ENCODE peak calls at places on chromosomes 5 and 9, in seven cellular contexts. One of them, this sample, is unnamed. For H3K4me1, the result is how much of the 10 kb centered on the place peaks cover.

GRCh38 chr5:114450516-114450909 is 88.6 kb downstream of the KCNN2 start:
- DNase-seq in HCT116: no peak
- DNase-seq in uterus: no peak
- DNase-seq in heart left ventricle: no peak
- DNase-seq in astrocyte: no peak
- DNase-seq in IMR-90: peak
- DNase-seq in keratinocyte: no peak
- DNase-seq in this sample: no peak

GRCh38 chr5:150131978-150132694 is 23.5 kb downstream of the PDGFRB start:
- DNase-seq in IMR-90: peak
- DNase-seq in uterus: peak
- DNase-seq in HCT116: no peak
- DNase-seq in heart left ventricle: no peak
- DNase-seq in keratinocyte: no peak
- DNase-seq in astrocyte: no peak
- DNase-seq in this sample: no peak

GRCh38 chr5:88509403-88509802 is 240.8 kb upstream of the TMEM161B start:
- DNase-seq in IMR-90: no peak
- DNase-seq in HCT116: no peak
- DNase-seq in astrocyte: no peak
- DNase-seq in keratinocyte: no peak
- DNase-seq in heart left ventricle: no peak
- DNase-seq in uterus: no peak
- DNase-seq in this sample: no peak

GRCh38 chr9:87898151-87898550 is 15.5 kb downstream of the SPATA31E1 start:
- DNase-seq in heart left ventricle: no peak
- DNase-seq in IMR-90: peak
- DNase-seq in astrocyte: peak
- DNase-seq in keratinocyte: no peak
- DNase-seq in HCT116: no peak
- DNase-seq in uterus: no peak
- DNase-seq in this sample: no peak

GRCh38 chr5:61289241-61289640 is 42.8 kb upstream of the ZSWIM6 start:
- DNase-seq in astrocyte: no peak
- DNase-seq in keratinocyte: no peak
- DNase-seq in uterus: no peak
- DNase-seq in heart left ventricle: no peak
- DNase-seq in IMR-90: no peak
- DNase-seq in HCT116: no peak
- DNase-seq in this sample: no peak

GRCh38 chr5:42718591-42718990 is 38.0 kb upstream of the CCDC152 start:
- DNase-seq in heart left ventricle: no peak
- DNase-seq in uterus: no peak
- DNase-seq in HCT116: no peak
- DNase-seq in keratinocyte: no peak
- DNase-seq in IMR-90: no peak
- DNase-seq in astrocyte: peak
- DNase-seq in this sample: no peak

GRCh38 chr5:61477788-61478187 is 145.7 kb downstream of the ZSWIM6 start:
- DNase-seq in astrocyte: no peak
- DNase-seq in keratinocyte: no peak
- DNase-seq in IMR-90: no peak
- DNase-seq in uterus: no peak
- DNase-seq in HCT116: no peak
- DNase-seq in heart left ventricle: no peak
- DNase-seq in this sample: no peak

GRCh38 chr5:140690376-140690932 is 716 bp downstream of the HARS1 start:
- DNase-seq in IMR-90: no peak
- DNase-seq in astrocyte: no peak
- DNase-seq in keratinocyte: no peak
- DNase-seq in heart left ventricle: no peak
- DNase-seq in uterus: no peak
- DNase-seq in HCT116: peak
- DNase-seq in this sample: no peak

GRCh38 chr5:38379360-38379827 is 121.0 kb downstream of the EGFLAM start:
- DNase-seq in heart left ventricle: no peak
- DNase-seq in HCT116: no peak
- DNase-seq in astrocyte: no peak
- DNase-seq in IMR-90: no peak
- DNase-seq in keratinocyte: no peak
- DNase-seq in uterus: no peak
- DNase-seq in this sample: no peak

GRCh38 chr5:155872801-155873200 is 454.2 kb upstream of the SGCD start:
- DNase-seq in IMR-90: peak
- DNase-seq in heart left ventricle: no peak
- DNase-seq in astrocyte: no peak
- DNase-seq in keratinocyte: no peak
- DNase-seq in uterus: no peak
- DNase-seq in HCT116: no peak
- DNase-seq in this sample: no peak

GRCh38 chr5:106699198-106699597 is 971.5 kb downstream of the EFNA5 start:
- DNase-seq in keratinocyte: no peak
- DNase-seq in astrocyte: no peak
- DNase-seq in uterus: no peak
- DNase-seq in IMR-90: no peak
- DNase-seq in heart left ventricle: no peak
- DNase-seq in HCT116: no peak
- DNase-seq in this sample: no peak
- TF ChIP-seq CTCF in keratinocyte: no peak
- TF ChIP-seq CTCF in astrocyte: no peak
- TF ChIP-seq CTCF in uterus: no peak
- TF ChIP-seq CTCF in IMR-90: no peak
- TF ChIP-seq CTCF in heart left ventricle: no peak
- TF ChIP-seq CTCF in HCT116: peak
- TF ChIP-seq CTCF in this sample: no peak

GRCh38 chr9:124632077-124632621 is 125.0 kb upstream of the NR5A1 start:
- DNase-seq in keratinocyte: no peak
- DNase-seq in HCT116: no peak
- DNase-seq in IMR-90: peak
- DNase-seq in uterus: no peak
- DNase-seq in astrocyte: peak
- DNase-seq in heart left ventricle: no peak
- DNase-seq in this sample: no peak
- H3K4me1 ChIP-seq in keratinocyte: under half
- H3K4me1 ChIP-seq in HCT116: under half
- H3K4me1 ChIP-seq in IMR-90: under half
- H3K4me1 ChIP-seq in uterus: under half
- H3K4me1 ChIP-seq in astrocyte: under half
- H3K4me1 ChIP-seq in heart left ventricle: under half
- H3K4me1 ChIP-seq in this sample: under half

GRCh38 chr5:1517838-1518237 is 5.9 kb downstream of the LPCAT1 start:
- DNase-seq in HCT116: no peak
- DNase-seq in IMR-90: no peak
- DNase-seq in heart left ventricle: peak
- DNase-seq in astrocyte: no peak
- DNase-seq in uterus: peak
- DNase-seq in keratinocyte: no peak
- DNase-seq in this sample: peak

GRCh38 chr5:1514027-1514818 is 9.5 kb downstream of the LPCAT1 start:
- DNase-seq in uterus: peak
- DNase-seq in astrocyte: no peak
- DNase-seq in IMR-90: no peak
- DNase-seq in keratinocyte: no peak
- DNase-seq in heart left ventricle: peak
- DNase-seq in HCT116: no peak
- DNase-seq in this sample: peak

GRCh38 chr5:1515311-1515920 is 8.3 kb downstream of the LPCAT1 start:
- DNase-seq in HCT116: no peak
- DNase-seq in astrocyte: no peak
- DNase-seq in keratinocyte: no peak
- DNase-seq in uterus: peak
- DNase-seq in IMR-90: no peak
- DNase-seq in heart left ventricle: peak
- DNase-seq in this sample: peak

GRCh38 chr5:1515921-1516571 is 7.7 kb downstream of the LPCAT1 start:
- DNase-seq in keratinocyte: peak
- DNase-seq in uterus: peak
- DNase-seq in HCT116: peak
- DNase-seq in astrocyte: peak
- DNase-seq in heart left ventricle: no peak
- DNase-seq in IMR-90: peak
- DNase-seq in this sample: peak

GRCh38 chr5:1516615-1517601 is 6.9 kb downstream of the LPCAT1 start:
- DNase-seq in heart left ventricle: peak
- DNase-seq in astrocyte: peak
- DNase-seq in HCT116: no peak
- DNase-seq in IMR-90: peak
- DNase-seq in uterus: peak
- DNase-seq in keratinocyte: no peak
- DNase-seq in this sample: peak
- H3K4me3 ChIP-seq in heart left ventricle: no peak
- H3K4me3 ChIP-seq in astrocyte: no peak
- H3K4me3 ChIP-seq in HCT116: peak
- H3K4me3 ChIP-seq in IMR-90: no peak
- H3K4me3 ChIP-seq in uterus: no peak
- H3K4me3 ChIP-seq in keratinocyte: peak
- H3K4me3 ChIP-seq in this sample: no peak

GRCh38 chr5:117072439-117072838 is 497.8 kb upstream of the SEMA6A start:
- DNase-seq in IMR-90: no peak
- DNase-seq in astrocyte: no peak
- DNase-seq in keratinocyte: no peak
- DNase-seq in HCT116: no peak
- DNase-seq in uterus: no peak
- DNase-seq in heart left ventricle: no peak
- DNase-seq in this sample: no peak

DNA sequence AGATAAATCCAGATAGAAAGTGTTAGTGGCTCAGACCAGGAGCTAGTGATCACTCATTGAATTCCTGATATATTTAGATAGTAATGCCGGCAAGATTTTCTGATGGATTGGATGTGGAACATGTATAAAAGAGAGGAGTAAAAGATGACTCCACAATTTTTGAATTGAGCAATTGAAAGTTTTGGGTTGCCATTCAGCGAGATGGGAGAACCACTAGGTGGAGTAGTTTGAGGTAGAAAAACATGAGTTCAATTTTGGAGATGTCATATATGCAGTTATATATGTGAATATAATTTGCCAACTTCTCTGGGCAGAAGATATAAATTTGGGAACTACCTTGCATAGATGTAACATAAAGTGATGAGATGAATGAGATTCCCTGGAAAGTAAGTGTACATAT is 502.5 kb upstream of the SEMA6A start:
- DNase-seq in HCT116: peak
- DNase-seq in IMR-90: no peak
- DNase-seq in keratinocyte: no peak
- DNase-seq in uterus: no peak
- DNase-seq in heart left ventricle: no peak
- DNase-seq in astrocyte: no peak
- DNase-seq in this sample: no peak
- TF ChIP-seq CTCF in HCT116: peak
- TF ChIP-seq CTCF in IMR-90: no peak
- TF ChIP-seq CTCF in keratinocyte: peak
- TF ChIP-seq CTCF in uterus: no peak
- TF ChIP-seq CTCF in heart left ventricle: peak
- TF ChIP-seq CTCF in astrocyte: peak
- TF ChIP-seq CTCF in this sample: peak

DNA sequence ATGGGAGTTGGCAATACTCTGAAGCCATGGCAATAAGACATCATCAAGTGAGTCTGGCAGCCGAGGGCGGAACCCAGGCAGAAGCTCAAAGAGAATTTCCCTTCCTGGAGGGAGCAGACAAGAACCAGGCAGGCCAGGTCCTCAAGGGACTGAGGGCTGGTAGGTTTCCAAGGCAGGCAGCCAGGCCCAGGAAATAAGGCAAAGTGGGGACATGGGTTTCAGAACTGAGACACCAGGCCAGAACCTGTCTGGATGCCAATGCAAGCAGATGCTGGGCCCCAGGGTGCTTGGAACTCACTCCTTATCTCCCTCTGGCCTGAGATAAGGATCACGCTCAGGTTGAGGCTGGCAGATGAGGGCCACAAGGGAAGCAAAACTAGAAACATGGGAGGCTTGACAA is 8.9 kb downstream of the TSSK1B start:
- DNase-seq in IMR-90: no peak
- DNase-seq in HCT116: no peak
- DNase-seq in heart left ventricle: no peak
- DNase-seq in keratinocyte: no peak
- DNase-seq in uterus: no peak
- DNase-seq in astrocyte: no peak
- DNase-seq in this sample: no peak
- H3K4me1 ChIP-seq in IMR-90: under half
- H3K4me1 ChIP-seq in HCT116: under half
- H3K4me1 ChIP-seq in heart left ventricle: under half
- H3K4me1 ChIP-seq in keratinocyte: under half
- H3K4me1 ChIP-seq in uterus: under half
- H3K4me1 ChIP-seq in astrocyte: under half
- H3K4me1 ChIP-seq in this sample: under half

GRCh38 chr5:173903396-173904140 is 15.4 kb downstream of the CPEB4 start:
- DNase-seq in heart left ventricle: no peak
- DNase-seq in HCT116: no peak
- DNase-seq in uterus: no peak
- DNase-seq in IMR-90: no peak
- DNase-seq in keratinocyte: no peak
- DNase-seq in astrocyte: no peak
- DNase-seq in this sample: no peak

GRCh38 chr5:173909205-173909604 is 21.1 kb downstream of the CPEB4 start:
- DNase-seq in heart left ventricle: no peak
- DNase-seq in HCT116: no peak
- DNase-seq in astrocyte: no peak
- DNase-seq in uterus: no peak
- DNase-seq in keratinocyte: no peak
- DNase-seq in IMR-90: no peak
- DNase-seq in this sample: no peak

GRCh38 chr5:173910215-173910614 is 22.1 kb downstream of the CPEB4 start:
- DNase-seq in astrocyte: no peak
- DNase-seq in heart left ventricle: no peak
- DNase-seq in uterus: no peak
- DNase-seq in keratinocyte: no peak
- DNase-seq in HCT116: no peak
- DNase-seq in IMR-90: no peak
- DNase-seq in this sample: no peak

GRCh38 chr5:173907686-173908371 is 19.7 kb downstream of the CPEB4 start:
- DNase-seq in uterus: no peak
- DNase-seq in HCT116: no peak
- DNase-seq in IMR-90: peak
- DNase-seq in keratinocyte: no peak
- DNase-seq in heart left ventricle: no peak
- DNase-seq in astrocyte: peak
- DNase-seq in this sample: no peak

GRCh38 chr5:173907284-173907683 is 19.1 kb downstream of the CPEB4 start:
- DNase-seq in uterus: no peak
- DNase-seq in astrocyte: no peak
- DNase-seq in keratinocyte: no peak
- DNase-seq in HCT116: no peak
- DNase-seq in heart left ventricle: no peak
- DNase-seq in IMR-90: no peak
- DNase-seq in this sample: no peak
- H3K4me3 ChIP-seq in uterus: no peak
- H3K4me3 ChIP-seq in astrocyte: no peak
- H3K4me3 ChIP-seq in keratinocyte: no peak
- H3K4me3 ChIP-seq in HCT116: no peak
- H3K4me3 ChIP-seq in heart left ventricle: no peak
- H3K4me3 ChIP-seq in IMR-90: no peak
- H3K4me3 ChIP-seq in this sample: peak